ENCODE peak calls at places on chromosomes 3 and 15, in four cellular contexts. O is SK-N-SH, K is H1, S is K562. L is an unnamed sample.

GRCh38 chr15:29538110-29538509 is 268.5 kb upstream of the NSMCE3 start:
- DNase-seq in S (no peak), O (no peak), K (no peak), L (no peak)

GRCh38 chr3:184636774-184637316 is 75.0 kb downstream of the MAGEF1 start:
- DNase-seq in O (peak), K (no peak), S (no peak), L (no peak)

GRCh38 chr3:72816843-72817485 is 31.3 kb downstream of the SHQ1 start:
- DNase-seq in K (no peak), S (no peak), O (no peak), L (no peak)

GRCh38 chr3:194134757-194135515 is 1.0 kb upstream of the HES1 start:
- DNase-seq in K (peak), S (peak), O (peak), L (peak)

GRCh38 chr3:129690406-129690805 is 83.9 kb upstream of the PLXND1 start:
- DNase-seq in K (no peak), O (peak), S (peak), L (no peak)

GRCh38 chr3:101074518-101074917 is 81.3 kb upstream of the ABI3BP start:
- DNase-seq in K (no peak), S (no peak), O (no peak), L (no peak)

GRCh38 chr15:40091861-40092415 is 16.7 kb downstream of the BMF start:
- DNase-seq in O (no peak), K (no peak), S (no peak), L (no peak)

GRCh38 chr3:108588616-108589015 is 622 bp downstream of the CIP2A start:
- DNase-seq in K (no peak), S (no peak), O (no peak), L (no peak)

GRCh38 chr3:118842147-118842863 is 192.3 kb downstream of the IGSF11 start:
- DNase-seq in O (no peak), S (peak), K (no peak), L (no peak)

GRCh38 chr3:22555753-22556152 is 647.4 kb upstream of the UBE2E2 start:
- DNase-seq in O (no peak), S (no peak), K (no peak), L (no peak)

GRCh38 chr3:163315786-163316185 is 1762.5 kb downstream of the SI start:
- DNase-seq in O (no peak), K (no peak), S (no peak), L (no peak)

GRCh38 chr15:60583194-60583593 is 104.3 kb upstream of the ICE2 start:
- DNase-seq in K (no peak), S (no peak), O (no peak), L (no peak)

GRCh38 chr3:184188080-184188479 is 2.1 kb downstream of the ABCF3 start:
- DNase-seq in S (no peak), O (no peak), K (no peak), L (no peak)

GRCh38 chr15:65409284-65409631 is 13.5 kb downstream of the IGDCC4 start:
- DNase-seq in K (no peak), S (peak), O (no peak), L (no peak)

GRCh38 chr3:151896662-151897012 is 23.2 kb downstream of the SUCNR1 start:
- DNase-seq in O (no peak), K (no peak), S (no peak), L (no peak)

GRCh38 chr3:14775574-14775973 is 43.2 kb upstream of the FGD5 start:
- DNase-seq in O (no peak), K (no peak), S (no peak), L (peak)

GRCh38 chr3:165194477-165195135 is 1.6 kb downstream of the SLITRK3 start:
- DNase-seq in S (no peak), O (peak), K (no peak), L (no peak)

GRCh38 chr3:182357928-182358327 is 435.4 kb upstream of the ATP11B start:
- DNase-seq in O (no peak), K (peak), S (no peak), L (no peak)

GRCh38 chr3:114451051-114451451 is 157.2 kb downstream of the TIGIT start:
- DNase-seq in S (no peak), O (no peak), K (no peak), L (no peak)

GRCh38 chr3:193207290-193207689 is 33.7 kb upstream of the PLAAT1 start:
- DNase-seq in S (no peak), K (no peak), O (no peak), L (no peak)

GRCh38 chr3:46922426-46922825 is 44.9 kb downstream of the PTH1R start:
- DNase-seq in K (no peak), O (no peak), S (no peak), L (no peak)

GRCh38 chr3:46924921-46925584 is 47.5 kb downstream of the PTH1R start:
- DNase-seq in O (no peak), K (no peak), S (no peak), L (no peak)

GRCh38 chr3:46925585-46925934 is 48.0 kb downstream of the PTH1R start:
- DNase-seq in K (no peak), S (no peak), O (no peak), L (no peak)

GRCh38 chr3:46922871-46923558 is 45.5 kb downstream of the PTH1R start:
- DNase-seq in S (no peak), O (no peak), K (no peak), L (no peak)

DNA sequence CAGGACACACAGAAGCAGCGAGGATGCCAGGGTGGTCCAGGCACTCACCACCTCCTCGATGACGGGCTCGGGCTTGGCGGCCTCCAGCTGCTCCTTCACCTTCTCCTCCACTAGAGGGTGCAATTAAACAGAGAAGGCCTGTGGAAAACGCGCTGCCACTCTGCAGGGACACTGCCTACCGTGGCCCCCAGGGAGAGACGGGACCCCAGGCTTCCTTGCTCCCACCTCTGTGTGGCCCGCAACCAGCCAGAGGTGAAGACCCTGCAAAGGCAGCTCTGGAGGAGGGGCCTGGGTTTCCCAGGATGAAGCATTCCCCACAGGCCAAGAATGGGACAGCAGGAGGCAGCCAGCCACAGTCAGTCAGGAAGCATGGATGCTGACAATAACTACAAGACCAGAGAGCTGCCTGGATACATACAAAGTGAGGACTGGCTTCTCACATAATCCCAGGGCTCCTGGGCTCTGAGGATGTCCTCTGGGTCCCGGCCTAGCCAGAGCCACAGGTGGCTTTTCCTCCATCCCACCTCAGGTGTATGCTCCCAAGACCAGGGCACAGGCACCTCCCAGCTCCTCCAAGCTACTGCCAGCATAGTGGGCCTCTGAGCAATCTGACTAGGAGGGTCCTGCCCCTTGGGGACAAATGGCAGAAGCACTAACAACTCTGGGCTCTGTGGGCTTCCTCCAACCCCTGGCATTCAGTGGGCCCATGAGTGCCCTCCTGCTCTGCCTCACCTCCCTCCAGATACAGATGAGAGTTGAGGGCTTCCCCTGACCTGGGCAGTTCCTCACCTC is 46.2 kb downstream of the PTH1R start:
- DNase-seq in O (peak), K (no peak), S (peak), L (peak)
- TF ChIP-seq TEAD4 in O (no peak), K (no peak), S (no peak), L (no peak)

DNA sequence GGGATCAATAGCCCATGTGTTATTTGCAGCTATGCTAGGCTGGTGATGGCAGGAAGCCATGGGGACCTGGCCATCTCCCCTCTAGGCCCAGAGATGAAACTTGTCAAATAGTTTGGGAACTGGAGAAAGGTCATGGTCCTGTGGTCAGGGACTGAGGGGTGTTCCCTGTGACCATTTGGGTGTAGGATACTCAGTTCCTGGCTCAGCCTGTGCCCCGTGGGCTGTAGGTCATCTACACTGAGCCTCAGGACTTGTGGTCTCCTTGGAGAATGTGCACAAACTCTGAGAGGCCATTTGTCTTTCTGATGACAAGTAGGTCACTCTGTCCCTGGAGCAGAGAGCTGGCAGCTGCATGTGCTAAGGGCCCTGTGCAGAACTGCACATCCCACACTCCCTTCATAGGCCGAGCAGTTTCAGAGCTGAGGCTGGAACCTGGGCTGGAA is 17.5 kb downstream of the GASK1A start:
- DNase-seq in K (no peak), S (no peak), O (no peak), L (no peak)
- TF ChIP-seq TEAD4 in K (no peak), S (no peak), O (no peak), L (no peak)

GRCh38 chr3:143348486-143349327 is 229.1 kb downstream of the CHST2 start:
- DNase-seq in S (peak), O (no peak), K (no peak), L (no peak)
- TF ChIP-seq TEAD4 in S (no peak), O (no peak), K (no peak), L (no peak)

DNA sequence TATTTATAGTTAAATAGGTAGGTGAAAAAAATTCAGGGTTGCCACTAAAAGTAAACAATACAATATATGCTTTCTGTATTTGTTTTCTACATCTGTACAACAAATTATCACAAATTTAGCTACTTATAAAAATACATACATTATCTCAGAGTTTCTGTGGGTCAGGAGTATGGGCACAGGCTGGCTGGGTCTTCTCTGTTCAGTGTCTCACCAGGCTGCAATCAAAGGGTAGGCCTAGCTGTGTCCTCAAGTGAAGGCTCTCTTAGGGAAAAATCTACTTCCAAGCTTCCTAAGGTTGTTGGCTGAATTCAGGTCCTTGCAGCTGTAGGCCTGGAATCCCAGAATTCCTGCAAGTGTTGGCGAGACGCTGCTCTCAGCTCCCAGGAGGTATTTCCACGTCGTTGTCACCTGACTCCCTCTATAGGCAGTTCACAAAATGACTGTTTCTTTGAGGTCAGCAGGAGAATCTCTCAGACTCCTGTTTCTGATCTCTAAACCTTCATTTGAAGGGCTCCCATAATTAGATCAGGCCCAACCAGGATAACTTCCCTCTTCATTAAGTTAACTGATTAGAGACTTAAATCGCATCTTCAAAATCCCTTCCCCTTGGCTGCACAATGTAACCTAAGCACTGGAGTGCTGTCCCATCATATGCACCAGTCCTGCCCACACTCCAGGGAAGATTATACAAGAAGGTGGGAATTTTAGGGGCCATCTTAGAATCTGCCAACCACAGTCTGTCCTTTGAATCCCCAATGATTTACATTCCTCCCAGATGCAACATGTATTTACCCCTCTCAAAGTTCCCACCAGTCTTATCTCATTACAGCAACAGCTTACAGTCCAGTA is 296.6 kb downstream of the SUCLG2 start:
- DNase-seq in S (peak), K (peak), O (peak), L (peak)
- TF ChIP-seq TEAD4 in S (no peak), K (peak), O (no peak), L (no peak)

GRCh38 chr3:121989943-121990342 is 32.1 kb downstream of the ILDR1 start:
- DNase-seq in S (no peak), O (no peak), K (no peak), L (no peak)
- TF ChIP-seq TEAD4 in S (no peak), O (no peak), K (no peak), L (no peak)

GRCh38 chr15:64001148-64001547 is 45.1 kb downstream of the DAPK2 start:
- DNase-seq in K (no peak), S (no peak), O (no peak), L (no peak)
- TF ChIP-seq TEAD4 in K (no peak), S (no peak), O (no peak), L (no peak)

DNA sequence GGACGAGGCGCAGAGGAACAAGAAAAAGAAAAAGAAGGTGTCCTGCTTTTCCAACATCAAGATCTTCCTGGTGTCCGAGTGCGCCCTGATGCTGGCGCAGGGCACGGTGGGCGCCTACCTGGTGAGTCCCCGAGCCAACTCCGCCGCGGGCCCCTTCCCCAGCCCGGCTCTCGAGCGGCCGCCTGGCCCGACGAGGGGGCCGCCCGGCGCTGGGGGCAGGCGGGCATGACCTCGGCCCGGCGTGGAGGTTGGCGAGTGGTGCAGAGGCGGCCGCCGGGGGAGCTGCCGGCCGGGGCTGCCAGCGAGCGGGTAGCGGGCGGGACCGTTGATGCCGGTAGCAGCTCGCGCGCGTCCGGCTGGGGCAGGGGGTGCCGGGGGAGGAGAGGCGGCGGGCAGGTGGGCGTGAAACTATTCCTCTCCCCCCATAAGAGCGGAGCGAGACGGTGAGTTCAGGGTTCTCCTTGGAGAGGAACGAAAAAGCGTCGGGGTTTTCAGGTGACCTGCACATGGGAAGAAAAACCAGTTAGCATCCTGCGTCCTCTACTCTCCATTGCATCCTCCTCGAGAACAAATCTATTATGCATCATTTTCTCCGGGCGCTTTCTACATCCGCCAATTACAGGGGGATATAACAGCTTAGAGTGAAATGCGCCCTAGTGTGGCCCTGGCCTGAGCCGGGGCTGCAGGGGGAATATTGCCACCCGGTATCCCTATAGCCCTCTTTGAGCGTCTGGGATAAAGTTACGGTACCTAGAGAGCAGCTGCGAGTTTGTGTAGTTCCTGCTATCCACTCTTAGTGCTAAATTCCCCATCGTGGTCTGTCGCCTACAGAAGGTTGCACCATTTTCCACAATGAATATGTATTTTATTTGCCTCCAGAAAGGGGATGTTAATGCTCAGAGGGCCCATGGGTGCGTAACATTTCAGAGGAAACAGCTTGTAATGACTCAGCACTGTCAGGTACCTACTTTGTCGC is 748 bp downstream of the SLCO3A1 start:
- DNase-seq in K (no peak), O (peak), S (no peak), L (peak)
- TF ChIP-seq TEAD4 in K (no peak), O (no peak), S (no peak), L (no peak)

DNA sequence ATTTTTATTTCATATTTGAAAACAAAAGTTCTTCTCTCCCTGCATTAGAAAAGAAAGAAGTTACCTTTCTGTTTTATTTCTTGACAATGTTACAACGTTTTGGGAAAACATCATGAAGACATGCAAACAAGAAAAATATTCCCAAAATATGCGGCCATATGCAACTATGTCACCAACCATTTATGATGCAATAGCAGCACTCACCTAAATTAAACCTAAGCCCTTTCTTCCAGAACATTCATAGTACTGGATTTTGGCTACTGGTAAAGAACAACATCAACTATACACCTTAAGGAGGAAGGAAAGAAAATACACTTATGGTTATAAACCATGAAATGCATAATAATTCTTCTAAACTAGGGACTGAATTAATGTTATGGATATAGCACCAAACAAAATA is 164.5 kb downstream of the PEAK1 start:
- DNase-seq in O (no peak), K (no peak), S (no peak), L (no peak)
- TF ChIP-seq TEAD4 in O (no peak), K (no peak), S (no peak), L (no peak)

DNA sequence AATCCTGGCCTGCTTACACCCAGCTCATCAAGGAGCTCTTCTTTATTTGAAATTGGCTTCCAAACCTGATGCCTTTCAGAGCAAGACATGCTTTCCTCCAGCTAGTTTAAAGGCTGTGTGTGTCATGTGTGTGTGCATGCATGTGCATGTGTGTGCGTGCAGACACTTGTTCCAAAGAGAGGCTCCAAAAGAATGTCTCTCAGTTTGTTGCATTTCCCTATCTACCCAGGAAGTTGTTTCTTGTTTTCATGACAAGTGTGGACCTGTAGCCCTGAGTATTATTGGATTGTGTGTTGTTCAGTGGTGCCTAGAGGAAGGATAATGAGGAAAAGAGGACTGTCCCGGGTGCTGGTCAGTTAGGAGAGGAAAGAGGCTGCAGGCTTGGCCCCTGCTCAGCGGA is 240.0 kb downstream of the THSD4 start:
- DNase-seq in S (no peak), K (no peak), O (no peak), L (no peak)
- TF ChIP-seq TEAD4 in S (no peak), K (no peak), O (no peak), L (no peak)

GRCh38 chr3:190384241-190384863 is 3.6 kb upstream of the CLDN16 start:
- DNase-seq in K (no peak), S (peak), O (no peak), L (no peak)

GRCh38 chr3:190380184-190380583 is 7.8 kb upstream of the CLDN16 start:
- DNase-seq in O (no peak), S (no peak), K (no peak), L (no peak)

GRCh38 chr3:190378240-190378891 is 9.6 kb upstream of the CLDN16 start:
- DNase-seq in K (no peak), S (no peak), O (no peak), L (no peak)

GRCh38 chr3:190382082-190382481 is 5.9 kb upstream of the CLDN16 start:
- DNase-seq in O (no peak), K (no peak), S (no peak), L (no peak)

GRCh38 chr3:190381356-190381940 is 6.5 kb upstream of the CLDN16 start:
- DNase-seq in K (no peak), S (no peak), O (no peak), L (no peak)
- TF ChIP-seq TEAD4 in K (no peak), S (no peak), O (no peak), L (no peak)